ENCODE peak calls at places on chromosomes 1 and 21, in five cellular contexts. L, Q, A, I and C are unnamed samples.

GRCh38 chr1:25065246-25066238 is 135.5 kb upstream of the RUNX3 start:
- DNase-seq in L (no peak), Q (no peak), A (peak; percentile 4), I (no peak), C (no peak)

GRCh38 chr1:27556781-27557595 is 47.0 kb downstream of the AHDC1 start:
- DNase-seq in L (peak; percentile 98), Q (peak; percentile 51), A (peak; percentile 93), I (peak; percentile 96), C (peak; percentile 97)

GRCh38 chr1:47257224-47257623 is 25.2 kb upstream of the TAL1 start:
- DNase-seq in L (no peak), Q (no peak), A (no peak), I (no peak), C (no peak)

GRCh38 chr1:76203132-76203531 is 128.6 kb downstream of the ST6GALNAC3 start:
- DNase-seq in L (no peak), Q (no peak), A (no peak), I (no peak), C (no peak)

GRCh38 chr21:25834376-25834775 is 99.6 kb downstream of the GABPA start:
- DNase-seq in L (no peak), Q (no peak), A (no peak), I (no peak), C (no peak)

GRCh38 chr1:32426489-32427255 is 32.4 kb upstream of the BSDC1 start:
- DNase-seq in L (no peak), Q (no peak), A (peak; percentile 12), I (no peak), C (no peak)

GRCh38 chr21:15560383-15561056 is 169.3 kb upstream of the USP25 start:
- DNase-seq in L (no peak), Q (no peak), A (no peak), I (no peak), C (no peak)

GRCh38 chr1:112694363-112694929 is 12.5 kb downstream of the RHOC start:
- DNase-seq in L (no peak), Q (no peak), A (no peak), I (no peak), C (no peak)

GRCh38 chr1:78950801-78951200 is 55.7 kb downstream of the ADGRL4 start:
- DNase-seq in L (no peak), Q (no peak), A (no peak), I (no peak), C (no peak)

GRCh38 chr1:201783572-201783971 is 45.4 kb upstream of the IPO9 start:
- DNase-seq in L (no peak), Q (no peak), A (no peak), I (no peak), C (no peak)

GRCh38 chr1:31487143-31487542 is 74.1 kb downstream of the SERINC2 start:
- DNase-seq in L (no peak), Q (no peak), A (no peak), I (no peak), C (no peak)

GRCh38 chr1:72777918-72778317 is 495.6 kb upstream of the NEGR1 start:
- DNase-seq in L (no peak), Q (no peak), A (no peak), I (no peak), C (no peak)

GRCh38 chr1:197561041-197561440 is 214.2 kb downstream of the DENND1B start:
- DNase-seq in L (no peak), Q (no peak), A (no peak), I (no peak), C (no peak)

GRCh38 chr1:109615879-109616278 is 3.5 kb downstream of the GNAT2 start:
- DNase-seq in L (no peak), Q (no peak), A (no peak), I (no peak), C (no peak)

GRCh38 chr1:2091611-2092604 is 41.7 kb downstream of the PRKCZ start:
- DNase-seq in L (peak; percentile 28), Q (peak; percentile 18), A (peak; percentile 80), I (no peak), C (no peak)

GRCh38 chr1:115665319-115665718 is 23.5 kb downstream of the VANGL1 start:
- DNase-seq in L (no peak), Q (no peak), A (peak; percentile 54), I (no peak), C (no peak)

GRCh38 chr1:180123463-180123936 is 31.2 kb upstream of the QSOX1 start:
- DNase-seq in L (no peak), Q (no peak), A (no peak), I (no peak), C (no peak)

GRCh38 chr1:5980314-5981008 is 11.8 kb downstream of the NPHP4 start:
- DNase-seq in L (no peak), Q (no peak), A (no peak), I (peak; percentile 77), C (no peak)

GRCh38 chr1:115911298-115911697 is 65.0 kb upstream of the SLC22A15 start:
- DNase-seq in L (no peak), Q (no peak), A (peak; percentile 14), I (no peak), C (no peak)

GRCh38 chr1:223175032-223175431 is 32.0 kb upstream of the TLR5 start:
- DNase-seq in L (peak; percentile 35), Q (no peak), A (no peak), I (no peak), C (no peak)

GRCh38 chr1:151581446-151581845 is 30.4 kb upstream of the SNX27 start:
- DNase-seq in L (no peak), Q (no peak), A (no peak), I (no peak), C (no peak)

GRCh38 chr1:95027046-95027445 is 45.7 kb downstream of the ALG14 start:
- DNase-seq in L (no peak), Q (no peak), A (no peak), I (no peak), C (no peak)

GRCh38 chr1:161161652-161162051 is 2.4 kb downstream of the USP21 start:
- DNase-seq in L (no peak), Q (no peak), A (no peak), I (no peak), C (peak; percentile 45)

GRCh38 chr1:36537190-36537768 is 54.6 kb upstream of the CSF3R start:
- DNase-seq in L (no peak), Q (no peak), A (no peak), I (no peak), C (no peak)

GRCh38 chr1:36542024-36542961 is 59.6 kb upstream of the CSF3R start:
- DNase-seq in L (peak; percentile 1), Q (no peak), A (no peak), I (no peak), C (peak; percentile 38)

GRCh38 chr1:36540056-36540455 is 57.3 kb upstream of the CSF3R start:
- DNase-seq in L (peak; percentile 0), Q (no peak), A (no peak), I (no peak), C (peak; percentile 10)

GRCh38 chr1:36539526-36539925 is 56.8 kb upstream of the CSF3R start:
- DNase-seq in L (peak; percentile 7), Q (no peak), A (no peak), I (no peak), C (no peak)

DNA sequence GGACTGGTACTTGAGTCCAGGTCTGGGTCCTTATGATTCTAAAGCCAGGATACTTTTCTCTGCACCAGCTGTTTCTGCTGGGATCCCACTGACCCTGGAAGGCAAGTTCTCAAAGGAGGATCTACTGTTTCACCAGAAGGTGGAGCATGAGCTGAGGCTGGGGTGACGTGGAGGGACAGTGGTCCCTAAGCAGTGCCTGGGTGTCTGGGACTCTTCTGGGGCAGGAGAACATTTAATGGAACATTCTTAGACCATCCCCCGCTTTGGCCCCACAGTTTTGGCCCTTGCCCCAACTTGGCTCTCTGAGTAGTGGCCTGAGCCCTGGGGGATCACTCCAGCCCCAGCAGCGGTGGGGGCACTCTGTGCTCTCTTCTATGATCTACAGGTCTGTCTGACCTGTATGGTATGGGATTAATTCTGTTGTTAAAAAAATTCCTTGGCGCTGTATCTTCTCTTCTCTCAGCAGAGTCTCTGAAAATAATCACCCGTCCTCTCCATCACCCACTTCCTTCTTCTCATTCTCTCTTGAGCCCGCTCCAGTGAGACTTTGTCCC is 60.3 kb upstream of the CSF3R start:
- DNase-seq in L (peak; percentile 12), Q (peak; percentile 15), A (no peak), I (no peak), C (no peak)
- TF ChIP-seq CTCF in L (no peak), Q (peak; percentile 51), A (no peak), I (peak; percentile 4), C (no peak)

GRCh38 chr21:33974513-33975468 is 59.2 kb upstream of the ATP5PO start:
- DNase-seq in L (no peak), Q (no peak), A (no peak), I (no peak), C (no peak)
- H3K4me1 ChIP-seq in L (no peaks in the 10 kb centered on the region), Q (peaks cover 57% of the 10 kb centered on the region), A (peaks cover 27% of the 10 kb centered on the region), I (peaks cover 6% of the 10 kb centered on the region), C (no peaks in the 10 kb centered on the region)

GRCh38 chr1:169461390-169462001 is 24.2 kb downstream of the SLC19A2 start:
- DNase-seq in L (no peak), Q (no peak), A (no peak), I (no peak), C (no peak)

GRCh38 chr1:169457443-169457842 is 28.3 kb downstream of the SLC19A2 start:
- DNase-seq in L (no peak), Q (no peak), A (no peak), I (no peak), C (no peak)

GRCh38 chr1:169462385-169462784 is 23.4 kb downstream of the SLC19A2 start:
- DNase-seq in L (no peak), Q (no peak), A (no peak), I (no peak), C (no peak)

GRCh38 chr1:169456029-169456428 is 28.8 kb upstream of the CCDC181 start:
- DNase-seq in L (no peak), Q (no peak), A (no peak), I (no peak), C (no peak)

DNA sequence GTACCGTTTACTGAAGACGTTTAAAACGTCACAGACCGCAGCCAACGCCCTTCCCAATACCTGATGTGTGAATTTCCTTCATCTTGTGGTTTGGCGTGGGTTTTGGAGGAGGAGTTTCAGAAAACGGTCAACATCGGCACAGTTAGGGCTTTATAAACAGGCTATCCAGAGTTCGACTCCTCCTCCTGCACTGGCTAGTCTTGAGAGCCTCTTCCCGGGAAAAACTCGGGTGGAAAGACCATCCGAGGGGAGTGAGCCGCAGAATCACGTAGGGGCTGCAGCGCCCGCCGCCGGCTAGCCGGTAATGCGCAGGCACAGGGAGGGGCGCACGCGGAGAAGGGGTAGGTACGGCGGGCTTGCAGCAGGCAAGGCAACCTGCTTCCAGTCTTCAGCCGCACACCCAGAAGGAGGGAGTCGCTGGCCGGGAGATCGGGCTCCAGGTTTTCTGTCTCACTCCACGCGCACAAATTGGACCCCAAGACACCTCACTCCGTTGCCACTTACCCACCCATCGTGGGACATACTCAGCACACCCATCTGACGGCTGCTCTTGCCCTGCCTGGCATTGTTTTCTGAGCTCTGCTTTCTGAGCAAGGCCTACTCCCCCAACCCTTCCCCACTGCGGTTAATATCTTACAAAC is 25.4 kb downstream of the SLC19A2 start:
- DNase-seq in L (peak; percentile 25), Q (no peak), A (peak; percentile 10), I (no peak), C (no peak)
- H3K4me3 ChIP-seq in L (peak overlapping the region; percentile 40), Q (peak overlapping the region; percentile 54), A (no peak overlapping the region), I (peak overlapping the region; percentile 42), C (no peak overlapping the region)

GRCh38 chr1:43975249-43975961 is 645 bp downstream of the ATP6V0B start:
- DNase-seq in L (peak; percentile 69), Q (no peak), A (peak; percentile 80), I (peak; percentile 69), C (peak; percentile 82)
- TF ChIP-seq CTCF in L (no peak), Q (peak; percentile 16), A (no peak), I (no peak), C (no peak)

GRCh38 chr1:3125078-3125477 is 56.1 kb downstream of the PRDM16 start:
- DNase-seq in L (no peak), Q (no peak), A (no peak), I (no peak), C (peak; percentile 84)
- H3K4me1 ChIP-seq in L (peaks cover 53% of the 10 kb centered on the region), Q (peaks cover 49% of the 10 kb centered on the region), A (no peaks in the 10 kb centered on the region), I (peaks cover 28% of the 10 kb centered on the region), C (peaks cover 91% of the 10 kb centered on the region)